ENCODE peak calls at places on chromosomes 3 and 15, in ten cellular contexts. T is AG10803, E is cardiac muscle cell, S is glutamatergic neuron, P is body of pancreas, Z is heart left ventricle, R is endothelial cell, J is GM20000, D is pancreas, L is transverse colon. O is an unnamed sample.
A peak's percentile ranks its signal among the peaks of the same experiment; 100 is the strongest.

GRCh38 chr3:166688665-166689064 is 691.4 kb downstream of the ZBBX start:
- DNase-seq in T (no peak), E (no peak), S (no peak), P (no peak), Z (no peak), R (no peak), J (no peak), D (no peak), L (no peak), O (no peak)

GRCh38 chr3:17424137-17424536 is 318.3 kb downstream of the TBC1D5 start:
- DNase-seq in T (peak; percentile 53), E (no peak), S (no peak), P (no peak), Z (no peak), R (no peak), J (no peak), D (no peak), L (no peak), O (no peak)

GRCh38 chr3:150449169-150449721 is 41.1 kb downstream of the TSC22D2 start:
- DNase-seq in T (peak; percentile 75), E (no peak), S (no peak), P (no peak), Z (no peak), R (no peak), J (no peak), D (no peak), L (no peak), O (no peak)

GRCh38 chr15:47066386-47066785 is 650.9 kb upstream of the SEMA6D start:
- DNase-seq in T (no peak), E (no peak), S (no peak), P (no peak), Z (no peak), R (no peak), J (no peak), D (no peak), L (no peak), O (no peak)

GRCh38 chr3:79928687-79929408 is 161.1 kb upstream of the ROBO1 start:
- DNase-seq in T (no peak), E (no peak), S (no peak), P (no peak), Z (no peak), R (no peak), J (no peak), D (peak; percentile 50), L (no peak), O (no peak)

GRCh38 chr15:40092416-40093223 is 16.1 kb downstream of the BMF start:
- DNase-seq in T (peak; percentile 98), E (peak; percentile 63), S (no peak), P (peak; percentile 46), Z (peak; percentile 77), R (no peak), J (no peak), D (no peak), L (peak; percentile 74), O (no peak)

GRCh38 chr15:63044645-63045437 is 2.3 kb downstream of the TPM1 start:
- DNase-seq in T (peak; percentile 56), E (peak; percentile 87), S (no peak), P (no peak), Z (no peak), R (no peak), J (peak; percentile 27), D (no peak), L (no peak), O (peak; percentile 41)

GRCh38 chr3:44981751-44982150 is 5.7 kb downstream of the EXOSC7 start:
- DNase-seq in T (no peak), E (no peak), S (no peak), P (no peak), Z (no peak), R (no peak), J (peak; percentile 73), D (no peak), L (no peak), O (no peak)

GRCh38 chr15:66895794-66896453 is 169.5 kb upstream of the SMAD3 start:
- DNase-seq in T (no peak), E (no peak), S (no peak), P (no peak), Z (no peak), R (no peak), J (no peak), D (no peak), L (no peak), O (no peak)

GRCh38 chr3:159322322-159322939 is 520.6 kb downstream of the MFSD1 start:
- DNase-seq in T (peak; percentile 20), E (peak; percentile 52), S (peak; percentile 84), P (peak; percentile 39), Z (peak; percentile 62), R (peak; percentile 66), J (peak; percentile 39), D (no peak), L (peak; percentile 11), O (no peak)

GRCh38 chr15:48794697-48795134 is 16.2 kb downstream of the CEP152 start:
- DNase-seq in T (peak; percentile 47), E (no peak), S (no peak), P (no peak), Z (no peak), R (no peak), J (peak; percentile 47), D (no peak), L (no peak), O (no peak)

GRCh38 chr3:72818915-72819314 is 29.3 kb downstream of the SHQ1 start:
- DNase-seq in T (peak; percentile 85), E (no peak), S (no peak), P (no peak), Z (no peak), R (no peak), J (no peak), D (no peak), L (no peak), O (no peak)

GRCh38 chr15:53389271-53389670 is 370.2 kb downstream of the WDR72 start:
- DNase-seq in T (no peak), E (no peak), S (no peak), P (no peak), Z (no peak), R (no peak), J (no peak), D (no peak), L (no peak), O (no peak)

DNA sequence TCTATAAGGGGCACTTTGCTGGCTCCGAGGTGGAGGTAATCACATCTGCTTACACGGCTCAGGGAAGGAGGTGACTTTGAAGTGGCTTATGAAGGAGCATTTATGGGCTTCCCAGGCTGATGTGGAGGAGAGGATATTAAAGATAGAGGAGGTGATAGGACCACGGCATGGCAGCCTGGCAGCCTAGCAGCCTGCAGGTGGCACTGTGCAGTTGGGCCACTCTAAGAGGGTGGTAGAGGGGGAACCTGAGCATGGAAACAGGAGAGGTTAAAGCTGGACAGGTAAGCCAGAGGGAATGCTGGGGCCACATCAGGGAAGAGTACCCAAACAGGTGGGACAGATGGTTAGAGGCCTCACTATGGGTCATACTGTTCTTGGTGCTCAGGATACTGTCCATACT is 375.0 kb downstream of the WDR72 start:
- DNase-seq in T (no peak), E (no peak), S (peak; percentile 20), P (peak; percentile 52), Z (no peak), R (peak; percentile 14), J (no peak), D (peak; percentile 38), L (peak; percentile 23), O (no peak)
- TF ChIP-seq CTCF in T (no peak), E (no peak), S (no peak), P (peak; percentile 49), Z (no peak), R (no peak), J (no peak), D (peak; percentile 35), L (peak; percentile 36), O (peak; percentile 34)

GRCh38 chr3:43155464-43156121 is 49.7 kb upstream of the POMGNT2 start:
- DNase-seq in T (peak; percentile 86), E (peak; percentile 76), S (peak; percentile 69), P (peak; percentile 68), Z (peak; percentile 66), R (peak; percentile 72), J (no peak), D (no peak), L (peak; percentile 49), O (no peak)
- TF ChIP-seq CTCF in T (peak; percentile 84), E (peak; percentile 77), S (peak; percentile 38), P (peak; percentile 41), Z (peak; percentile 48), R (peak; percentile 55), J (no peak), D (peak; percentile 38), L (peak; percentile 55), O (peak; percentile 69)

GRCh38 chr3:81302045-81302444 is 459.4 kb downstream of the GBE1 start:
- DNase-seq in T (peak; percentile 58), E (peak; percentile 54), S (peak; percentile 34), P (peak; percentile 29), Z (no peak), R (peak; percentile 46), J (peak; percentile 48), D (no peak), L (peak; percentile 19), O (no peak)
- TF ChIP-seq CTCF in T (peak; percentile 81), E (peak; percentile 70), S (peak; percentile 82), P (peak; percentile 14), Z (peak; percentile 49), R (peak; percentile 83), J (peak; percentile 51), D (peak; percentile 29), L (peak; percentile 62), O (peak; percentile 87)

GRCh38 chr3:8635625-8636024 is 9.0 kb downstream of the SSUH2 start:
- DNase-seq in T (no peak), E (no peak), S (no peak), P (no peak), Z (no peak), R (no peak), J (no peak), D (no peak), L (no peak), O (no peak)
- TF ChIP-seq CTCF in T (no peak), E (no peak), S (no peak), P (no peak), Z (no peak), R (no peak), J (no peak), D (no peak), L (no peak), O (no peak)

GRCh38 chr15:35522061-35522460 is 23.9 kb downstream of the DPH6 start:
- DNase-seq in T (no peak), E (no peak), S (no peak), P (no peak), Z (no peak), R (peak; percentile 5), J (no peak), D (no peak), L (no peak), O (no peak)

GRCh38 chr15:35514759-35515158 is 31.2 kb downstream of the DPH6 start:
- DNase-seq in T (peak; percentile 75), E (no peak), S (no peak), P (no peak), Z (no peak), R (no peak), J (no peak), D (no peak), L (no peak), O (no peak)

DNA sequence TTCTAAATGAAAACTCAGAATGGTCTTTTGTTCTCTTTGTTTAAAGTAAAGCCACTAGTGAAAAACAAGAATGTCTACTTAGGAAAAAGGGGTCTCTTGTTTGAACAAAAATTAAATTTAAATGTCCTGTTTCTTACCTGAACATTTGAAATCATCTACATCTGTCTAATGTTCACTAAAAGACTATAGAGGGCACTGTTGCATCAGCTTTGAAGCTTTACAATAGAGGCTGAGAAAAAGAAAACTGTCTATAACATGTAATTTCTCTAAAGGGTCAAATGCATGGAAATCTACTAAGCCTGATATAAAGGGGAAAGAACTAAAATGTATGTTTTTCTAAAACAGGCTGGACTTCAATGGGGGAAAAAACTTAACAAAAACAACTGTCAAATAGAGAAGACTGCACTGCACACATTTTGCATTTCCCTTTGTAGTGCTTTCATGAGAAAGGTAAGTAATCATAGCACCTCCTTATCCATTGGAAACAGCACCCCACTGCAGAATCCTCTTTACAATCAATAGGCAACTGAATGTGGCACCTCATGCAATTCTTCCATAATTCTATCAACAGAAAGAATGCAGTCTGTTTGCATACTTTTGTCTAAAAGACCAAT is 26.3 kb downstream of the DPH6 start:
- DNase-seq in T (peak; percentile 51), E (peak; percentile 72), S (no peak), P (no peak), Z (no peak), R (peak; percentile 4), J (peak; percentile 8), D (no peak), L (no peak), O (no peak)
- TF ChIP-seq CTCF in T (peak; percentile 73), E (peak; percentile 62), S (peak; percentile 45), P (no peak), Z (peak; percentile 58), R (peak; percentile 41), J (no peak), D (peak; percentile 11), L (peak; percentile 55), O (peak; percentile 76)

O was measured in D721Med.